ENCODE peak calls at places on chromosomes 11 and 22, in seven cellular contexts. U is BE2C, A is hepatocyte, M is adrenal gland, W is psoas muscle, T is kidney epithelial cell, H is heart right ventricle. D is an unnamed sample. For H3K36me3, the result is how much of the 10 kb centered on the place peaks cover.

GRCh38 chr11:35427158-35427557 is 7.8 kb upstream of the SLC1A2 start:
- DNase-seq in W (no peak), T (no peak), A (no peak), M (no peak), U (no peak), H (no peak), D (no peak)

GRCh38 chr11:114140826-114141225 is 81.3 kb downstream of the ZBTB16 start:
- DNase-seq in U (no peak), H (no peak), T (no peak), W (peak), M (no peak), A (no peak), D (no peak)

GRCh38 chr22:37675930-37676571 is 615 bp downstream of the LGALS1 start:
- DNase-seq in T (no peak), U (peak), M (peak), W (peak), H (peak), A (no peak), D (peak)

GRCh38 chr22:46584081-46584903 is 35.9 kb upstream of the GRAMD4 start:
- DNase-seq in M (no peak), T (no peak), U (peak), W (peak), H (no peak), A (peak), D (no peak)

GRCh38 chr11:11436715-11437313 is 83.8 kb upstream of the CSNK2A3 start:
- DNase-seq in U (no peak), M (no peak), W (no peak), H (peak), T (no peak), A (no peak), D (no peak)

GRCh38 chr22:27378343-27378800 is 423.2 kb downstream of the MN1 start:
- DNase-seq in M (no peak), T (no peak), U (no peak), A (no peak), W (no peak), H (no peak), D (peak)

GRCh38 chr11:17765381-17766359 is 31.1 kb downstream of the KCNC1 start:
- DNase-seq in U (peak), W (peak), T (no peak), A (no peak), H (no peak), M (no peak), D (peak)

GRCh38 chr22:38270091-38270972 is 2.5 kb downstream of the TMEM184B start:
- DNase-seq in W (no peak), M (no peak), U (no peak), H (no peak), T (no peak), A (no peak), D (no peak)

GRCh38 chr22:44363214-44363979 is 50.6 kb upstream of the SHISAL1 start:
- DNase-seq in T (no peak), M (peak), A (peak), W (peak), U (peak), H (peak), D (peak)

GRCh38 chr11:99019676-99020075 is 1.1 kb upstream of the CNTN5 start:
- DNase-seq in M (no peak), A (no peak), H (no peak), U (peak), W (no peak), T (no peak), D (no peak)

GRCh38 chr22:17824452-17824851 is 50.2 kb upstream of the BID start:
- DNase-seq in H (no peak), M (no peak), T (no peak), U (no peak), A (no peak), W (no peak), D (no peak)

GRCh38 chr22:21764038-21764804 is 28.6 kb upstream of the YPEL1 start:
- DNase-seq in W (no peak), T (no peak), H (no peak), A (no peak), U (no peak), M (no peak), D (no peak)

GRCh38 chr22:46084376-46084775 is 66.0 kb upstream of the PPARA start:
- DNase-seq in A (no peak), M (no peak), W (peak), T (no peak), H (no peak), U (no peak), D (no peak)

GRCh38 chr11:400241-400729 is 6.3 kb downstream of the PKP3 start:
- DNase-seq in M (no peak), W (no peak), U (no peak), T (no peak), A (no peak), H (no peak), D (no peak)

GRCh38 chr11:19963697-19964340 is 196.5 kb downstream of the DBX1 start:
- DNase-seq in T (no peak), A (no peak), W (no peak), H (no peak), M (no peak), U (no peak), D (no peak)

GRCh38 chr11:66251811-66252210 is 16.6 kb upstream of the RAB1B start:
- DNase-seq in H (no peak), T (no peak), A (no peak), W (no peak), U (no peak), M (no peak), D (no peak)
- H3K36me3 ChIP-seq in H (under half), T (under half), A (under half), W (under half), U (under half), M (under half), D (under half)

GRCh38 chr11:83181815-83182214 is 11.7 kb upstream of the ANKRD42 start:
- DNase-seq in M (no peak), U (no peak), T (no peak), A (no peak), W (no peak), H (no peak), D (no peak)

GRCh38 chr11:83172551-83172950 is 15.6 kb downstream of the PCF11 start:
- DNase-seq in U (no peak), M (no peak), T (no peak), H (no peak), A (no peak), W (no peak), D (no peak)

GRCh38 chr11:83174008-83174407 is 17.1 kb downstream of the PCF11 start:
- DNase-seq in U (no peak), H (no peak), T (no peak), M (no peak), A (no peak), W (no peak), D (no peak)

GRCh38 chr11:83175815-83176214 is 17.7 kb upstream of the ANKRD42 start:
- DNase-seq in U (no peak), A (peak), M (no peak), W (no peak), T (no peak), H (no peak), D (no peak)
- H3K36me3 ChIP-seq in U (half or more), A (under half), M (under half), W (half or more), T (under half), H (under half), D (half or more)

DNA sequence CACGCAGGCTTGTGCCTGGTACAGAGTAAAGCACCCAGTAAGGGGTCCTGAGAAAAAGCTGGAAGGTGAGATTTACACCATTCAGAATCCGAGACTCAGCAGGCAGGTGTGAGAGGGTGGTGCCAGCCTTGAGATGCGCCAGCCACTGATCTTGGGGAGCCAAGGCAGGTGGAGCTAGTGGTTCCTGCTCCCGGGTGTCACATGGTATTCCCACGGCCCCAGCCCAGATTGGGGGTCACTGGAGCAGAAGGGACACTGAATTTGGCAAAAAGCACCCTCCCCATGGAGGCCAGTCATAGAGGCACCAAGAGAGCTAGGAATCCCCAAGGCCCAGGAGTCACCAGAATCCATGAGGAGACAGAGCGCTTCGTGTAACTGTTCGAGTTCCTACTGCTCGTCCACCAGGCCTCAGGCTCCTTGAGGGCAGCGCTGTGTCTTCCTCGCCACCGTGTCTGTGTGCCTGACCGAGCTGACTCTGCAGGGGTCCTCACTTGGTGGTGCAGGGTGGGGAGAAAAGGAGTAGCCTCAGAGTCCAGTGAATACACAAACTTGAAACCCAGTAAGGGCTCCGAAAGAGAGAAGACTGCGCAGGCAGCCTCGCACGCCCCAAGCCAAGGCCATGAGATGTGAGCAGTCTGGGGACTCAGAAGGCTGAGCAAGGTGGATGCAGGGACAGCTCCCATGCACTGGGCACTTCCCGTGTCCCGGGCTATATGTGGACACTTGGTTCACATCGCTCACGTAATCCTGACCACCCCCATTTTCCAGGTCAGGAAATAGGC is 28.2 kb downstream of the TOM1 start:
- DNase-seq in H (no peak), U (no peak), M (no peak), A (no peak), W (peak), T (no peak), D (no peak)
- H3K36me3 ChIP-seq in H (under half), U (under half), M (under half), A (under half), W (half or more), T (under half), D (under half)

GRCh38 chr11:46718155-46719019 is 626 bp upstream of the F2 start:
- DNase-seq in T (no peak), M (no peak), H (no peak), W (no peak), A (peak), U (no peak), D (no peak)

GRCh38 chr11:46711288-46711687 is 7.7 kb upstream of the F2 start:
- DNase-seq in A (no peak), M (no peak), T (no peak), H (no peak), W (no peak), U (no peak), D (no peak)

GRCh38 chr11:46710821-46711269 is 8.2 kb upstream of the F2 start:
- DNase-seq in M (peak), A (no peak), T (peak), H (peak), W (peak), U (no peak), D (peak)

GRCh38 chr11:46712874-46713576 is 6.0 kb upstream of the F2 start:
- DNase-seq in H (no peak), M (no peak), W (no peak), T (no peak), U (no peak), A (no peak), D (no peak)
- H3K36me3 ChIP-seq in H (under half), M (under half), W (under half), T (under half), U (under half), A (under half), D (under half)

DNA sequence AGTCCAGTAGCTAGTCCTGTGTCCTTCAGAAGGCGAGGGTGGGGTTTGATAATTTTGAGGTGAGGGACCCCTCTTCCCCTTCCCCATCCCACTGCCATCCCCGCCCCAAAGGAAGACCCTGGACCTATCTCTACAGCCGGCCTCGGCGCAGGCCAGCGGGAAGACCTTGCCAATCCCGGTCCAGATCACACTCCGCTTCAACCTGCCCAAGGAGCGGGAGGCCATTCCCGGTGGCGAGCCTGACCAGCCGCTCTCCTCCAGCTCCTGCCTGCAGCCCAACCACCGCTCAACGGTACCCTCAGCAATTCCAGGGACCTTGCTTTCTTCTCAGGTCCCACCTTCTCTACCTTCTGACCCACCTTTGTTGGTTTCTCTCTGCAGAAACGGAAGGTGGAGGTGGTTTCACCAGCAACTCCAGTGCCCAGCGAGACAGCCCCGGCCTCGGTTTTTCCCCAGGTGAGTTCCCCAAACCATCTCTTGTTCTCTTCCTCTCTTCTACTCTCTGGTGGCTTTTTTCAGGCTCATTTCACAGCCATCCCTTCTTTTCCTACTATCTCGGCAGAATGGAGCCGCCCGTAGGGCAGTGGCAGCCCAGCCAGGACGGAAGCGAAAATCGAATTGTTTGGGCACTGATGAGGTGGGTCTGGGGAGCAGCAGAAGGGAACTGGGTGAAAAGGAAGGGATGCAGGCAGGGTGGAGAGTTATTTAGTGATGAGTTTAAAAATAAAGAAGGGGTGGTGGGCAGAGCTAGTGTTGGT is 1.3 kb downstream of the KAT5 start:
- DNase-seq in W (no peak), A (no peak), T (no peak), H (no peak), M (peak), U (no peak), D (no peak)
- H3K36me3 ChIP-seq in W (half or more), A (under half), T (under half), H (under half), M (under half), U (half or more), D (under half)

GRCh38 chr11:65280646-65281045 is 18.9 kb downstream of the POLA2 start:
- DNase-seq in H (no peak), W (no peak), U (no peak), A (no peak), T (no peak), M (no peak), D (no peak)

GRCh38 chr11:65275906-65276305 is 14.1 kb downstream of the POLA2 start:
- DNase-seq in W (no peak), T (no peak), H (no peak), M (no peak), A (peak), U (no peak), D (no peak)

GRCh38 chr11:65278351-65278750 is 16.6 kb downstream of the POLA2 start:
- DNase-seq in T (no peak), A (no peak), H (no peak), W (no peak), M (no peak), U (no peak), D (no peak)

GRCh38 chr11:65279713-65280459 is 18.1 kb downstream of the POLA2 start:
- DNase-seq in H (peak), U (no peak), M (peak), W (peak), A (peak), T (peak), D (peak)

GRCh38 chr11:65277878-65278277 is 16.1 kb downstream of the POLA2 start:
- DNase-seq in T (no peak), M (no peak), U (no peak), W (no peak), A (no peak), H (no peak), D (no peak)
- H3K36me3 ChIP-seq in T (under half), M (under half), U (under half), W (under half), A (under half), H (under half), D (under half)

GRCh38 chr11:64876226-64876750 is 2.1 kb downstream of the EHD1 start:
- DNase-seq in A (no peak), W (no peak), M (no peak), T (no peak), H (no peak), U (no peak), D (no peak)
- H3K36me3 ChIP-seq in A (under half), W (under half), M (under half), T (under half), H (under half), U (under half), D (under half)

DNA sequence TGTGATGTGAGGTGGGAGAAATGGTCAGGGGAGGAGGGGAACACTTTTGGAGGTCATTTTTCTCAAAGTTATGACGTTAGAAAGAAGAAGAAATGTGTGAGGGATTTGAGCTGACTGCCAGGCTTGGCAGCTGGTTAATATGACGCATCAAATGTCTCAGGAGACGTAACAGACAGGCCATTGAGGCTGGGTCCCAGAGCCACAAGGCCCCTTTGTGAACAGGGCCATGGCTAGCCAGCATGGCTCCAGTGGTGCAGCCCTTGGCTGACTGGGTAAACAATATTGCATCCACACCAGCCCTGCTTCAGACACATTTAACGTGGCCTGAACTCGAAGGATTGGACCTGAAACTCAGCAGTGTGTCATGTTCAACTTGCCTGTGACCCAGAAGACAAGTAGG is 34.3 kb downstream of the AMOTL1 start:
- DNase-seq in U (no peak), T (no peak), A (no peak), H (no peak), W (no peak), M (no peak), D (no peak)
- H3K36me3 ChIP-seq in U (half or more), T (under half), A (under half), H (under half), W (under half), M (under half), D (under half)

GRCh38 chr11:122181372-122181771 is 65.4 kb upstream of the BLID start:
- DNase-seq in T (no peak), U (no peak), M (no peak), W (no peak), H (no peak), A (no peak), D (no peak)

GRCh38 chr11:122186439-122187080 is 70.5 kb upstream of the BLID start:
- DNase-seq in A (peak), W (no peak), M (no peak), U (no peak), T (no peak), H (no peak), D (no peak)

GRCh38 chr11:122181893-122182292 is 65.9 kb upstream of the BLID start:
- DNase-seq in M (no peak), W (no peak), A (no peak), H (no peak), T (no peak), U (no peak), D (no peak)

GRCh38 chr11:122180435-122180834 is 64.4 kb upstream of the BLID start:
- DNase-seq in A (peak), W (no peak), T (peak), M (no peak), H (no peak), U (no peak), D (no peak)

GRCh38 chr11:122183933-122184332 is 67.9 kb upstream of the BLID start:
- DNase-seq in H (no peak), T (no peak), A (no peak), W (no peak), M (no peak), U (no peak), D (no peak)
- H3K36me3 ChIP-seq in H (under half), T (under half), A (under half), W (under half), M (under half), U (under half), D (under half)

GRCh38 chr22:24102366-24103200 is 78.7 kb upstream of the SUSD2 start:
- DNase-seq in H (no peak), M (no peak), A (no peak), T (no peak), U (no peak), W (no peak), D (no peak)

GRCh38 chr22:24105018-24105360 is 76.3 kb upstream of the SUSD2 start:
- DNase-seq in W (no peak), A (peak), H (no peak), T (no peak), M (no peak), U (no peak), D (peak)

GRCh38 chr22:24105661-24106060 is 75.6 kb upstream of the SUSD2 start:
- DNase-seq in U (no peak), T (no peak), W (no peak), H (no peak), A (no peak), M (no peak), D (no peak)

GRCh38 chr22:24106385-24107381 is 74.6 kb upstream of the SUSD2 start:
- DNase-seq in W (no peak), H (peak), T (no peak), A (no peak), U (no peak), M (no peak), D (no peak)

DNA sequence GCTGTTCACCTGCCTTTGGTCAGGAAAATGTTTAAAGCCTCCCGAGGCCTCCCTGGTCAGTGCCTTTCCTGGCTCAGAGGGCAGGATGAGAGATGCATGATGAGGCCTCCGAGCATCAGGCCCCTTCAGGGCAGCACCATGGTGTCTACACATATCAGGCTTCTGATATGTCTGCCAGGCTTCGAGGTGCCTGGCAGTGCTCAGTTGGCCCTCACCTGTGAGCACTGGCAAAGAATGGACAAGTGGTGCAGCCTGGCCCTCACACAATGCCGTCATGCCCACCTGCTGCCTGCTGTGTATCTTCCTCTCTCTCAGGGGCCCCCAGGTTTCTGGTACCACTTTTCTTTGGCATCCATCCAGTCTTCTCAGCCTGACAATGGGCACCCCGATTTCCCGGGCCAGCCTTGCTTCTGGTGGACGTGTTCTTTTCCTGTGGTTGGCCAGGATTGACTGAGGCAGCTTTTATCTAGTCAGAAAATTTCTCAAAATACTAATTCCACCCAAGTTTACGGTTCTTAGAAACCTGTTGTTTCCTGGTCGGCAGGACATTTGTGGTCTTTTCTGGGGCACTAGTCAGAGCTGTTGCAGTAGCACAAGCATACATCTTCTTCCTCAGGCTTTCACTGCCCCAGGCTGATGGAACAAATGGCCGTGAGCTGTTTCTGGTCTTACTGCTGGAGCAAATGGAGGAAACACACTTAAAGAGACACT is 76.8 kb upstream of the SUSD2 start:
- DNase-seq in T (no peak), H (no peak), M (no peak), A (no peak), U (no peak), W (no peak), D (no peak)
- H3K36me3 ChIP-seq in T (under half), H (under half), M (under half), A (under half), U (under half), W (under half), D (under half)

D was measured in SJCRH30.